ENCODE peak calls at places on chromosomes 4 and X, in six cellular contexts. I, C, A, P, B and S are unnamed samples.

GRCh38 chr4:33386761-33387160 is 2666.6 kb downstream of the PCDH7 start:
- DNase-seq in I (no peak), C (no peak), A (no peak), P (peak; percentile 19), B (no peak), S (no peak)

GRCh38 chr4:184807261-184807660 is 18.5 kb downstream of the ACSL1 start:
- DNase-seq in I (no peak), C (no peak), A (no peak), P (peak; percentile 33), B (no peak), S (no peak)

GRCh38 chr4:13238936-13239335 is 245.2 kb downstream of the RAB28 start:
- DNase-seq in I (no peak), C (no peak), A (no peak), P (no peak), B (no peak), S (no peak)

GRCh38 chr4:165199286-165199685 is 8.1 kb upstream of the KLHL2 start:
- DNase-seq in I (no peak), C (no peak), A (no peak), P (peak; percentile 36), B (no peak), S (no peak)

GRCh38 chrX:129876734-129877395 is 29.1 kb upstream of the UTP14A start:
- DNase-seq in I (no peak), C (peak; percentile 29), A (no peak), P (peak; percentile 67), B (no peak), S (no peak)

GRCh38 chr4:78625073-78625472 is 73.5 kb downstream of the ANXA3 start:
- DNase-seq in I (no peak), C (no peak), A (no peak), P (no peak), B (no peak), S (no peak)

GRCh38 chrX:896256-896655 is 265.7 kb downstream of the SHOX start:
- DNase-seq in I (no peak), C (no peak), A (no peak), P (no peak), B (no peak), S (no peak)

GRCh38 chr4:153257151-153257620 is 52.9 kb downstream of the TRIM2 start:
- DNase-seq in I (no peak), C (no peak), A (peak; percentile 75), P (no peak), B (peak; percentile 85), S (no peak)

GRCh38 chr4:123624959-123625358 is 228.4 kb downstream of the SPRY1 start:
- DNase-seq in I (no peak), C (no peak), A (no peak), P (no peak), B (no peak), S (peak; percentile 49)

GRCh38 chr4:147843162-147843561 is 111.3 kb downstream of the ARHGAP10 start:
- DNase-seq in I (no peak), C (no peak), A (no peak), P (peak; percentile 52), B (no peak), S (peak; percentile 51)

GRCh38 chrX:22097295-22097694 is 65.2 kb downstream of the PHEX start:
- DNase-seq in I (no peak), C (no peak), A (no peak), P (peak; percentile 87), B (no peak), S (peak; percentile 59)

GRCh38 chr4:134089885-134090284 is 111.7 kb downstream of the PABPC4L start:
- DNase-seq in I (no peak), C (no peak), A (no peak), P (no peak), B (no peak), S (no peak)

GRCh38 chr4:19496752-19497151 is 755.0 kb upstream of the SLIT2 start:
- DNase-seq in I (no peak), C (no peak), A (no peak), P (no peak), B (no peak), S (no peak)

GRCh38 chr4:24404281-24404680 is 180.1 kb downstream of the DHX15 start:
- DNase-seq in I (no peak), C (no peak), A (no peak), P (no peak), B (no peak), S (no peak)

GRCh38 chr4:45869199-45869598 is 254.7 kb downstream of the GABRG1 start:
- DNase-seq in I (no peak), C (no peak), A (no peak), P (peak; percentile 1), B (no peak), S (no peak)

GRCh38 chr4:4792516-4792915 is 66.9 kb upstream of the MSX1 start:
- DNase-seq in I (no peak), C (no peak), A (no peak), P (no peak), B (no peak), S (no peak)

GRCh38 chr4:8099981-8100464 is 58.6 kb downstream of the ABLIM2 start:
- DNase-seq in I (no peak), C (no peak), A (no peak), P (no peak), B (no peak), S (no peak)

GRCh38 chr4:52713456-52713937 is 37.7 kb downstream of the ERVMER34-1 start:
- DNase-seq in I (no peak), C (no peak), A (no peak), P (peak; percentile 19), B (peak; percentile 44), S (no peak)

GRCh38 chr4:5503295-5503694 is 205.1 kb downstream of the EVC2 start:
- DNase-seq in I (no peak), C (no peak), A (no peak), P (no peak), B (no peak), S (no peak)

DNA sequence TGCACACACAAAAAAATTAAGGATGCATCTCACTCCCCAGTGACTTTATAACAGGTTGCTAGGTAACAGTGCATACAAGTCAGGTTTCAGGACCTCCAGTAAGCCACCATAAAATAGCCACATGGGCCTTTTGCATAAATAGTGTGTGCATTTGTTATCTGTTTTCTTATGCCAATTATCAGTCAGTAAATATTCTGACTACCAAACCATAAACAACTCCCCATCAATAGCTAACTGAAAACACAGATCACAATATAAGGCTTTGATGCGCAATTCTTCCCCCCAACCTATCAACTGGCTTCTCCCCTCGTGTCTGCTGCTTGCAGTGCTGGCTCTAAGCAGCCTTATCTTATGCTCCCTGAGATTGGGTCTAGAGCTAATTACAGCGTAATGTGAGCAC is 55.5 kb downstream of the ZNF827 start:
- DNase-seq in I (no peak), C (no peak), A (no peak), P (no peak), B (no peak), S (no peak)
- H3K4me1 ChIP-seq in I (peaks cover 13% of the 10 kb centered on the region), C (peaks cover 24% of the 10 kb centered on the region), A (peaks cover 5% of the 10 kb centered on the region), P (no peaks in the 10 kb centered on the region), B (peaks cover 9% of the 10 kb centered on the region), S (peaks cover 9% of the 10 kb centered on the region)

GRCh38 chrX:13760428-13760827 is 25.9 kb downstream of the OFD1 start:
- DNase-seq in I (no peak), C (no peak), A (no peak), P (no peak), B (no peak), S (no peak)
- H3K4me1 ChIP-seq in I (no peaks in the 10 kb centered on the region), C (no peaks in the 10 kb centered on the region), A (no peaks in the 10 kb centered on the region), P (peaks cover 8% of the 10 kb centered on the region), B (peaks cover 28% of the 10 kb centered on the region), S (no peaks in the 10 kb centered on the region)

GRCh38 chrX:100208076-100208475 is 202.0 kb downstream of the PCDH19 start:
- DNase-seq in I (no peak), C (no peak), A (no peak), P (no peak), B (no peak), S (no peak)

DNA sequence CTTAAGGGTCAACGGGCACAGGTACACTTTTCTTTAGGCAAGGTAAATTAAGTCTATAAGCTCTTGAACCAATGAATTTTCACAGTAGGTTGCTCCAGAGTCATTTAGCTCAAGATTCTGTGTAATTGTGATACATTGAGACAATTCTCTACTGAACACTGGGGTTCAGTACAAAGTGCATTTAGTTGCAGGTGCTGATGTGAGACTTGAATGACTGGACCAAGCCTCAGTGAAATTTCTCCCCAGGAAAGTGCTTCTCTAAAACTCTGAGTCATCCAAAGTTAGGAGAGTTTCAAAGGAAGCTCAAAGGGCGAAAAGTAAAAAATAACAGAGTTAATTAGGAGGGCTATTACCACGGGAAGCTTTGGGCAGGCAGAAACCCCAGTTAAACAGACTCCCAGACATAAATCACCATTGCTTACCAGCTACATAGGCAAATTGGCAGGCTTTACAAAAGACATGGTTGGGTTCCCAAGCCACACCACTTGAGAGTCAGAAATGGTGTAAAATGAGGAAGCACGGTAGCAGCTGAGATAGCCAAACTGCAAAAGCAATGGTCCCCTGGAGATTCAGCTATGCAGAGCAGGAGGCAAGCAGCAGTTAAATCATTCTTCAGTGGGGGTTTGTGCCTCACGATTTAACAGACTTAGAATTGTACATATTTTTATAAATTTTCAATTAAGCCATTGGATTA is 202.6 kb downstream of the PCDH19 start:
- DNase-seq in I (no peak), C (no peak), A (no peak), P (no peak), B (no peak), S (no peak)
- H3K4me1 ChIP-seq in I (no peaks in the 10 kb centered on the region), C (no peaks in the 10 kb centered on the region), A (no peaks in the 10 kb centered on the region), P (no peaks in the 10 kb centered on the region), B (no peaks in the 10 kb centered on the region), S (no peaks in the 10 kb centered on the region)

DNA sequence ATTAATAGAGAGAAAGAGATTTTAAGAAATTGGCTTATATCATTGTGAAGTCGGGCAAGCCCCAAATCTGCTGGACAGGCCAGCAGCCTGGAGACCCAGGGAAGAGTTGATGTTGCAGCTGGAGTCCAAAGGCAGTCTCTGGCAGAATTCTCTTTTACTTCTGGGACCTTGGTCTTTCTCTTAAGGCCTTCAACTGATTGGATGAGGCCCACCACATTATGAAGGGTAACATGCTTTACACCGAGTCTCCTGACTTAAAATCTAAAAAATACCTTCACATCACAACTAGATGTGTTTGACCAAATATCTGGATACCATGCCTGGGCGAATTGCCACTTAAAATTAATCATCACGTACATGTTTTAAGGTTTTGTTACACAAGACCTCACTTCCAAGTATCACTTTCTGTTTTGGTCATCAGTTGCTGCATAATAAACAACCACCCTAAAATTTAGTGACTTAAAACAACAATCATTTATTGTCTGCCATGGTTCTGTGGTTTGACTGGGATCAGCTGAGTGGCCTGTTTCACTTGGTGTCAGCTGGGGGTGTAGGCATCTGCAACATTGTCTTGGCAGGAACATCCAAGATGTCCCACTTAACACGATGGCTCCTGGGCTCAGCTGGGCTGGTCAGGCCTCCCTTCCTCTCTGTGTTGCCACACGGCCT is 3.4 kb downstream of the CD38 start:
- DNase-seq in I (no peak), C (no peak), A (peak; percentile 37), P (no peak), B (no peak), S (no peak)
- H3K4me1 ChIP-seq in I (no peaks in the 10 kb centered on the region), C (peaks cover 3% of the 10 kb centered on the region), A (no peaks in the 10 kb centered on the region), P (peaks cover 10% of the 10 kb centered on the region), B (no peaks in the 10 kb centered on the region), S (peaks cover 3% of the 10 kb centered on the region)